ENCODE peak calls at places on chromosomes 12 and 14, in six cellular contexts. One of them, this sample, is unnamed.

GRCh38 chr14:69328317-69328716 is 68.4 kb downstream of the GALNT16 start:
- DNase-seq in stimulated activated CD4-positive, alpha-beta T cell treated with anti-CD3 and anti-CD28 coated beads, Interleukin-15, amount 100 ng/mL, for 24 hours: no peak
- DNase-seq in NCI-H1417: no peak
- DNase-seq in GM20000: no peak
- DNase-seq in left lung: no peak
- DNase-seq in KBM-7: no peak
- DNase-seq in this sample: peak

GRCh38 chr12:87509233-87509820 is 519.9 kb downstream of the C12orf50 start:
- DNase-seq in GM20000: no peak
- DNase-seq in KBM-7: peak
- DNase-seq in NCI-H1417: no peak
- DNase-seq in stimulated activated CD4-positive, alpha-beta T cell treated with anti-CD3 and anti-CD28 coated beads, Interleukin-15, amount 100 ng/mL, for 24 hours: no peak
- DNase-seq in left lung: no peak
- DNase-seq in this sample: no peak

GRCh38 chr14:29782041-29782440 is 145.6 kb downstream of the PRKD1 start:
- DNase-seq in NCI-H1417: no peak
- DNase-seq in stimulated activated CD4-positive, alpha-beta T cell treated with anti-CD3 and anti-CD28 coated beads, Interleukin-15, amount 100 ng/mL, for 24 hours: no peak
- DNase-seq in left lung: no peak
- DNase-seq in KBM-7: no peak
- DNase-seq in GM20000: no peak
- DNase-seq in this sample: no peak

GRCh38 chr12:16610006-16610520 is 4.1 kb upstream of the LMO3 start:
- DNase-seq in KBM-7: no peak
- DNase-seq in NCI-H1417: peak
- DNase-seq in stimulated activated CD4-positive, alpha-beta T cell treated with anti-CD3 and anti-CD28 coated beads, Interleukin-15, amount 100 ng/mL, for 24 hours: no peak
- DNase-seq in left lung: no peak
- DNase-seq in GM20000: no peak
- DNase-seq in this sample: no peak

GRCh38 chr12:2756756-2757155 is 38.0 kb upstream of the FKBP4 start:
- DNase-seq in KBM-7: no peak
- DNase-seq in GM20000: no peak
- DNase-seq in left lung: no peak
- DNase-seq in stimulated activated CD4-positive, alpha-beta T cell treated with anti-CD3 and anti-CD28 coated beads, Interleukin-15, amount 100 ng/mL, for 24 hours: no peak
- DNase-seq in NCI-H1417: no peak
- DNase-seq in this sample: no peak

GRCh38 chr12:25884024-25884919 is 74.2 kb upstream of the RASSF8 start:
- DNase-seq in left lung: no peak
- DNase-seq in stimulated activated CD4-positive, alpha-beta T cell treated with anti-CD3 and anti-CD28 coated beads, Interleukin-15, amount 100 ng/mL, for 24 hours: no peak
- DNase-seq in KBM-7: no peak
- DNase-seq in NCI-H1417: no peak
- DNase-seq in GM20000: no peak
- DNase-seq in this sample: no peak

GRCh38 chr12:48982397-48983080 is 4.4 kb downstream of the WNT1 start:
- DNase-seq in KBM-7: no peak
- DNase-seq in GM20000: no peak
- DNase-seq in left lung: no peak
- DNase-seq in stimulated activated CD4-positive, alpha-beta T cell treated with anti-CD3 and anti-CD28 coated beads, Interleukin-15, amount 100 ng/mL, for 24 hours: no peak
- DNase-seq in NCI-H1417: no peak
- DNase-seq in this sample: no peak

GRCh38 chr14:89828473-89829200 is 125.9 kb downstream of the EFCAB11 start:
- DNase-seq in left lung: no peak
- DNase-seq in stimulated activated CD4-positive, alpha-beta T cell treated with anti-CD3 and anti-CD28 coated beads, Interleukin-15, amount 100 ng/mL, for 24 hours: no peak
- DNase-seq in NCI-H1417: no peak
- DNase-seq in GM20000: no peak
- DNase-seq in KBM-7: no peak
- DNase-seq in this sample: no peak

GRCh38 chr12:47293406-47293805 is 213.6 kb upstream of the AMIGO2 start:
- DNase-seq in stimulated activated CD4-positive, alpha-beta T cell treated with anti-CD3 and anti-CD28 coated beads, Interleukin-15, amount 100 ng/mL, for 24 hours: no peak
- DNase-seq in left lung: no peak
- DNase-seq in KBM-7: no peak
- DNase-seq in NCI-H1417: no peak
- DNase-seq in GM20000: no peak
- DNase-seq in this sample: no peak

GRCh38 chr12:124740691-124741137 is 123.0 kb downstream of the SCARB1 start:
- DNase-seq in left lung: peak
- DNase-seq in GM20000: peak
- DNase-seq in KBM-7: no peak
- DNase-seq in stimulated activated CD4-positive, alpha-beta T cell treated with anti-CD3 and anti-CD28 coated beads, Interleukin-15, amount 100 ng/mL, for 24 hours: peak
- DNase-seq in NCI-H1417: no peak
- DNase-seq in this sample: no peak

GRCh38 chr12:132263061-132263360 is 66.4 kb downstream of the GALNT9 start:
- DNase-seq in NCI-H1417: no peak
- DNase-seq in left lung: no peak
- DNase-seq in stimulated activated CD4-positive, alpha-beta T cell treated with anti-CD3 and anti-CD28 coated beads, Interleukin-15, amount 100 ng/mL, for 24 hours: no peak
- DNase-seq in KBM-7: no peak
- DNase-seq in GM20000: no peak
- DNase-seq in this sample: no peak

GRCh38 chr14:53608369-53608768 is 348.3 kb downstream of the BMP4 start:
- DNase-seq in KBM-7: no peak
- DNase-seq in stimulated activated CD4-positive, alpha-beta T cell treated with anti-CD3 and anti-CD28 coated beads, Interleukin-15, amount 100 ng/mL, for 24 hours: no peak
- DNase-seq in GM20000: no peak
- DNase-seq in NCI-H1417: no peak
- DNase-seq in left lung: no peak
- DNase-seq in this sample: no peak

GRCh38 chr12:59657711-59658110 is 61.9 kb downstream of the SLC16A7 start:
- DNase-seq in GM20000: no peak
- DNase-seq in NCI-H1417: no peak
- DNase-seq in KBM-7: no peak
- DNase-seq in left lung: no peak
- DNase-seq in stimulated activated CD4-positive, alpha-beta T cell treated with anti-CD3 and anti-CD28 coated beads, Interleukin-15, amount 100 ng/mL, for 24 hours: no peak
- DNase-seq in this sample: no peak

GRCh38 chr14:97978336-97978735 is 1181.2 kb downstream of the VRK1 start:
- DNase-seq in GM20000: no peak
- DNase-seq in stimulated activated CD4-positive, alpha-beta T cell treated with anti-CD3 and anti-CD28 coated beads, Interleukin-15, amount 100 ng/mL, for 24 hours: peak
- DNase-seq in KBM-7: peak
- DNase-seq in left lung: peak
- DNase-seq in NCI-H1417: peak
- DNase-seq in this sample: peak

GRCh38 chr14:90388437-90388836 is 8.4 kb upstream of the CALM1 start:
- DNase-seq in GM20000: no peak
- DNase-seq in left lung: no peak
- DNase-seq in NCI-H1417: no peak
- DNase-seq in stimulated activated CD4-positive, alpha-beta T cell treated with anti-CD3 and anti-CD28 coated beads, Interleukin-15, amount 100 ng/mL, for 24 hours: peak
- DNase-seq in KBM-7: no peak
- DNase-seq in this sample: no peak

GRCh38 chr14:74735113-74735512 is 22.2 kb downstream of the FCF1 start:
- DNase-seq in left lung: no peak
- DNase-seq in GM20000: no peak
- DNase-seq in KBM-7: no peak
- DNase-seq in stimulated activated CD4-positive, alpha-beta T cell treated with anti-CD3 and anti-CD28 coated beads, Interleukin-15, amount 100 ng/mL, for 24 hours: no peak
- DNase-seq in NCI-H1417: no peak
- DNase-seq in this sample: no peak

GRCh38 chr14:21523203-21523602 is 2.9 kb downstream of the SALL2 start:
- DNase-seq in GM20000: no peak
- DNase-seq in stimulated activated CD4-positive, alpha-beta T cell treated with anti-CD3 and anti-CD28 coated beads, Interleukin-15, amount 100 ng/mL, for 24 hours: no peak
- DNase-seq in left lung: no peak
- DNase-seq in NCI-H1417: no peak
- DNase-seq in KBM-7: no peak
- DNase-seq in this sample: no peak

GRCh38 chr12:20415013-20415412 is 46.7 kb downstream of the PDE3A start:
- DNase-seq in left lung: no peak
- DNase-seq in NCI-H1417: no peak
- DNase-seq in GM20000: no peak
- DNase-seq in KBM-7: peak
- DNase-seq in stimulated activated CD4-positive, alpha-beta T cell treated with anti-CD3 and anti-CD28 coated beads, Interleukin-15, amount 100 ng/mL, for 24 hours: no peak
- DNase-seq in this sample: no peak

GRCh38 chr12:86331457-86331856 is 75.3 kb upstream of the MGAT4C start:
- DNase-seq in NCI-H1417: no peak
- DNase-seq in left lung: no peak
- DNase-seq in KBM-7: no peak
- DNase-seq in GM20000: no peak
- DNase-seq in stimulated activated CD4-positive, alpha-beta T cell treated with anti-CD3 and anti-CD28 coated beads, Interleukin-15, amount 100 ng/mL, for 24 hours: no peak
- DNase-seq in this sample: no peak

GRCh38 chr12:19967486-19967885 is 400.9 kb upstream of the PDE3A start:
- DNase-seq in stimulated activated CD4-positive, alpha-beta T cell treated with anti-CD3 and anti-CD28 coated beads, Interleukin-15, amount 100 ng/mL, for 24 hours: no peak
- DNase-seq in GM20000: no peak
- DNase-seq in NCI-H1417: peak
- DNase-seq in left lung: no peak
- DNase-seq in KBM-7: peak
- DNase-seq in this sample: no peak

GRCh38 chr14:104475802-104476201 is 103.8 kb upstream of the C14orf180 start:
- DNase-seq in GM20000: no peak
- DNase-seq in NCI-H1417: no peak
- DNase-seq in left lung: no peak
- DNase-seq in stimulated activated CD4-positive, alpha-beta T cell treated with anti-CD3 and anti-CD28 coated beads, Interleukin-15, amount 100 ng/mL, for 24 hours: no peak
- DNase-seq in KBM-7: no peak
- DNase-seq in this sample: no peak

GRCh38 chr14:103101257-103101963 is 6.9 kb downstream of the EXOC3L4 start:
- DNase-seq in left lung: no peak
- DNase-seq in stimulated activated CD4-positive, alpha-beta T cell treated with anti-CD3 and anti-CD28 coated beads, Interleukin-15, amount 100 ng/mL, for 24 hours: no peak
- DNase-seq in NCI-H1417: no peak
- DNase-seq in GM20000: no peak
- DNase-seq in KBM-7: no peak
- DNase-seq in this sample: no peak

GRCh38 chr14:72104011-72104613 is 171.9 kb downstream of the RGS6 start:
- DNase-seq in left lung: no peak
- DNase-seq in KBM-7: peak
- DNase-seq in GM20000: peak
- DNase-seq in stimulated activated CD4-positive, alpha-beta T cell treated with anti-CD3 and anti-CD28 coated beads, Interleukin-15, amount 100 ng/mL, for 24 hours: peak
- DNase-seq in NCI-H1417: no peak
- DNase-seq in this sample: no peak

GRCh38 chr12:49236423-49236822 is 28.5 kb upstream of the TUBA1C start:
- DNase-seq in GM20000: no peak
- DNase-seq in NCI-H1417: no peak
- DNase-seq in KBM-7: no peak
- DNase-seq in stimulated activated CD4-positive, alpha-beta T cell treated with anti-CD3 and anti-CD28 coated beads, Interleukin-15, amount 100 ng/mL, for 24 hours: no peak
- DNase-seq in left lung: no peak
- DNase-seq in this sample: no peak

GRCh38 chr12:113136128-113136989 is 798 bp upstream of the RASAL1 start:
- DNase-seq in stimulated activated CD4-positive, alpha-beta T cell treated with anti-CD3 and anti-CD28 coated beads, Interleukin-15, amount 100 ng/mL, for 24 hours: peak
- DNase-seq in KBM-7: peak
- DNase-seq in GM20000: no peak
- DNase-seq in NCI-H1417: no peak
- DNase-seq in left lung: no peak
- DNase-seq in this sample: peak